ENCODE peak calls at places on chromosomes 12 and 14, in four cellular contexts. P, F, W and Z are unnamed samples.

GRCh38 chr12:122395319-122395718 is 27.1 kb downstream of the CLIP1 start:
- DNase-seq in P (no peak), F (peak; percentile 83), W (no peak), Z (no peak)

GRCh38 chr14:71690478-71690877 is 241.8 kb upstream of the RGS6 start:
- DNase-seq in P (no peak), F (no peak), W (no peak), Z (no peak)

GRCh38 chr12:32440120-32440865 is 40.9 kb downstream of the FGD4 start:
- DNase-seq in P (no peak), F (no peak), W (no peak), Z (no peak)

GRCh38 chr12:75859868-75860267 is 171.7 kb downstream of the PHLDA1 start:
- DNase-seq in P (no peak), F (no peak), W (no peak), Z (no peak)

GRCh38 chr14:78075610-78076277 is 94.4 kb upstream of the NRXN3 start:
- DNase-seq in P (no peak), F (no peak), W (peak; percentile 46), Z (no peak)

GRCh38 chr12:55703288-55703687 is 4.4 kb downstream of the ITGA7 start:
- DNase-seq in P (peak; percentile 92), F (no peak), W (no peak), Z (peak; percentile 73)

GRCh38 chr12:70367268-70368141 is 1.4 kb downstream of the KCNMB4 start:
- DNase-seq in P (no peak), F (peak; percentile 5), W (no peak), Z (no peak)

GRCh38 chr14:73209943-73210342 is 27.4 kb upstream of the PAPLN start:
- DNase-seq in P (no peak), F (peak; percentile 71), W (no peak), Z (no peak)

GRCh38 chr12:64010069-64010686 is 165.7 kb downstream of the SRGAP1 start:
- DNase-seq in P (no peak), F (peak; percentile 94), W (no peak), Z (no peak)

GRCh38 chr12:100554608-100555077 is 18.8 kb upstream of the GAS2L3 start:
- DNase-seq in P (no peak), F (peak; percentile 77), W (peak; percentile 86), Z (peak; percentile 43)

GRCh38 chr12:52542785-52543318 is 10.1 kb downstream of the KRT71 start:
- DNase-seq in P (no peak), F (no peak), W (no peak), Z (no peak)

GRCh38 chr12:116882742-116883141 is 1.5 kb upstream of the HRK start:
- DNase-seq in P (no peak), F (no peak), W (no peak), Z (no peak)

GRCh38 chr12:27821259-27821973 is 41.4 kb upstream of the MANSC4 start:
- DNase-seq in P (no peak), F (peak; percentile 76), W (peak; percentile 88), Z (peak; percentile 16)

GRCh38 chr12:125140918-125141573 is 75.8 kb downstream of the AACS start:
- DNase-seq in P (no peak), F (peak; percentile 78), W (no peak), Z (no peak)

GRCh38 chr12:114616081-114616480 is 67.9 kb downstream of the TBX3 start:
- DNase-seq in P (no peak), F (no peak), W (no peak), Z (no peak)

GRCh38 chr12:57031228-57031670 is 14.9 kb upstream of the TAC3 start:
- DNase-seq in P (peak; percentile 14), F (no peak), W (no peak), Z (no peak)

GRCh38 chr14:68692216-68692615 is 100.7 kb downstream of the ZFP36L1 start:
- DNase-seq in P (peak; percentile 63), F (no peak), W (no peak), Z (no peak)

GRCh38 chr14:67526676-67527459 is 6.2 kb upstream of the PLEKHH1 start:
- DNase-seq in P (no peak), F (peak; percentile 16), W (peak; percentile 45), Z (no peak)

GRCh38 chr12:120538281-120539156 is 4.4 kb downstream of the RNF10 start:
- DNase-seq in P (peak; percentile 84), F (peak; percentile 77), W (no peak), Z (peak; percentile 87)

GRCh38 chr12:120532701-120533238 is 1.4 kb upstream of the RNF10 start:
- DNase-seq in P (no peak), F (no peak), W (no peak), Z (no peak)

GRCh38 chr12:120534703-120535655 is 823 bp downstream of the RNF10 start:
- DNase-seq in P (no peak), F (peak; percentile 88), W (no peak), Z (peak; percentile 50)

GRCh38 chr12:120536064-120536791 is 2.1 kb downstream of the RNF10 start:
- DNase-seq in P (peak; percentile 17), F (no peak), W (no peak), Z (no peak)

GRCh38 chr12:120534203-120534702 is at the start of gene RNF10:
- DNase-seq in P (peak; percentile 87), F (peak; percentile 62), W (peak; percentile 84), Z (peak; percentile 83)
- H3K4me1 ChIP-seq in P (peaks cover 55% of the 10 kb centered on the region), F (peaks cover 40% of the 10 kb centered on the region), W (peaks cover 55% of the 10 kb centered on the region), Z (peaks cover 40% of the 10 kb centered on the region)

DNA sequence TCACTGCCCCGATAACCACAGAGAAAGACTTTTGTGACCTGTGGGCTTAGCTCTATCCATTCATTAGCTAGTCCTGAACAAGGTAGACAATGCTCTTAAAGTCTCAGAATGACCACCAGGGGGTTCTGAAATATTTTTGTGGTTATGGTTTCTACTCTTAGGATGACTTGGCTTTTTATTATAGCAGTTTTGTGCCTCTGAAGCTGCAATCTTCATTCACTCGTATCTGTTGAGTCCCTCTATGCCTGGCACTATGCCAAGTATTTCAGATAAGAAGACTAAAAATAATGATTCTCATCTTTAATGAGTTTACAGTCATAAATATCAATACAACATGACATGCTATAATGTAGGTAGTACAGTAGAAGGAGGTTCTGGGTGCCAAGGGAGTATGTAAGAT is 130.8 kb upstream of the TRHDE start:
- DNase-seq in P (no peak), F (no peak), W (no peak), Z (no peak)
- TF ChIP-seq CTCF in P (no peak), F (peak; percentile 15), W (no peak), Z (no peak)

DNA sequence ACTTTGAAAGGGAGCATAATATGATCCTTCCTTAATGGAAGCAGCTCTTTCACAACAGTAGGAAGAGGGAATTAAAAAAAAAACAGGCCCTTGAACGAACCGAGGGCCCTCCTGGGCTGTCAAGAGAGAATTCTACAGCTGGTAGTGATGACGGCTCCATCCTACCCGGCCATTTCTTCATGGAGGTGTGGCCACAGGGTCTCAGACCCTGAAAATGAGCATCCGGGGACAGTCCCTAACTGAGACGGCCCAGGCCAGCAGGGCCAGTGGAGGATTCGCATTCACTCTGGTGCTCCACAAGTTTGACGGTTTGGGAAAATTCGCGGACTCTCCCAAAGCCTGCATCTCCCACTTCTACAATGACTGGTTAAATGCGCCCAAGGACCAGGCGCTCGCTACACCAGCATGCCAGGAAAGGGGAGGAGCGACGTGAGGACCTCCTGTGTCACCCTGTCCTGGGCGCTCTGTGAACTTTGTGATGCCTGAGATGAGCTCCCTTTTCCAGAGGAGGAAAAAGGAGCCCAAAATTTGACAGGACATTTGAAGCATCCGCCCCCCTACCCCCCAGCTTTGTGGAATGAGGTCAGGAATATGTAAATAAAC is 66.8 kb downstream of the BCL11B start:
- DNase-seq in P (no peak), F (no peak), W (no peak), Z (no peak)
- H3K36me3 ChIP-seq in P (no peaks in the 10 kb centered on the region), F (no peaks in the 10 kb centered on the region), W (no peaks in the 10 kb centered on the region), Z (no peaks in the 10 kb centered on the region)

DNA sequence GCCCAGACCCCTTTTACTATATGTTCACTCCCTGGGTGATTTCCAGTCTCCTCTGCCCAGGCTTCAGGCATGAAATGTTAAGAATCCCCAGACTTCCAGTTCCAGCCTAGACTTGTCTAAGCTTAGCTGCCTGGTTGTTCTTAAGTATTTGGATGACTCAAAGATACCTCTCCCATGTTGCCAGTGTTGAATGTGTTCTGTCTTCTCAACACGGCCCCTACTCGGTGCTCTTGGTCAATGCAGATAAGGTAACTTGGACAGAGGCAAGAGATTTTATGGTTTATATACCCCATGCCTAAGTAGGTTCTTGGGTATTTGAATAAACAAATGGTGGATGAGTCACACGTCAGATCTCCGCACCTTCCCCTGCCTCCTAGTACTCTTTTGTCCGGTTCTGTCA is 13.6 kb downstream of the PIWIL1 start:
- DNase-seq in P (no peak), F (no peak), W (no peak), Z (no peak)
- H3K4me1 ChIP-seq in P (no peaks in the 10 kb centered on the region), F (no peaks in the 10 kb centered on the region), W (no peaks in the 10 kb centered on the region), Z (no peaks in the 10 kb centered on the region)

GRCh38 chr12:131720921-131721320 is 10.0 kb downstream of the SFSWAP start:
- DNase-seq in P (no peak), F (peak; percentile 19), W (no peak), Z (no peak)

GRCh38 chr12:131724534-131724933 is 13.6 kb downstream of the SFSWAP start:
- DNase-seq in P (no peak), F (peak; percentile 29), W (no peak), Z (no peak)

GRCh38 chr12:131720241-131720640 is 9.4 kb downstream of the SFSWAP start:
- DNase-seq in P (no peak), F (no peak), W (no peak), Z (no peak)

GRCh38 chr12:131721548-131721947 is 10.7 kb downstream of the SFSWAP start:
- DNase-seq in P (no peak), F (peak; percentile 16), W (no peak), Z (no peak)

DNA sequence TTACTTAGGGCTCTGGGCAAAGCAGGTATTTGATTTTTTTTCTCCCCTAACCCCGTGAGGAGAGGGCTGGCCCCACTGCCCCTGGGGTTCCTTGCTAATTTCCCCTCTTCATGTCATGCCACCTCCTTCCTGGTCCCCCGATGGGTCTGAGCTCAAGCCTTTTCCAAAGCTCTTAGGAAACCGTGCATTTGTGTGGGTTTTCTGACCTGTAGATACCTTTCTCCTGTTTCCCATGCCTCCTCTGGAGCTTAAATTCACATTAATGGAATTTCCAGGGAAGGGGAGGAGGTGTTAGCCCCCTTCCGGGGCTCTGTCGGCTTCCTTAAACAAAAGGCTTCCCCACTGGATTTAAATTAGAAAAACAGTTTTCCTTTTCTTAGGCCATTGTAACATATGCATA is 12.6 kb downstream of the SFSWAP start:
- DNase-seq in P (no peak), F (no peak), W (no peak), Z (no peak)
- TF ChIP-seq CTCF in P (no peak), F (no peak), W (no peak), Z (no peak)

DNA sequence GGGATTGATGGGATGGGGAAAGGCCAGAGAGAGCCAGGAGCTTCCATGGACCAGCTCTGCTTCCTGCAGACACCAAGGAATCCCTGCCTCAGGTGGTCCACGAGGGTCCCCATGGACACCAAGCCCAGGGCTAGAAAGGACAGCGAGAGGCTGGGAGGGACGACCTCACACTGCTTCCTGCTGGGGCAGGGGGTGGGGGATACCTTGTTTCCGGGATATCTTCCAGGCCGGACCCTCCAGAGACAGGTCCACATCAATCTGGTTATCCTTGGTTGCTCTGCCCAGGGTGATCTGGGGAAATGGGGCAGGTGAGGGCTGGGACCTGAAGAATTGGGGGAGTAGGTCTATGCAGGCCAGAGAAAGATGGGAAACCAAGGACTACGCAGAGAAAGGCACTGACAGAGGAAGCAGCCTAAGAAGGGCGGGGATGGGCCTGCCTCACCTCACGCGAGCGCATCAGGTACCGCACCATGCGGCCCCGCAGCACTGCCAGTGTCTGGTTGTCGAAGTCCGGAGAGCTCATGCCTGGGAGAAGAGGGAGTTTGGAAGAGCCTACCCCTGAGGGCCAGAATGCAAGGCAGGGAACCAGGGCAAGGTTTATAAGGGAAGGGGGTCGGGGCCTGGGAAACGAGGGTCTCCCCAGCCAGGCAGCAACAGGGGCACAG is 8.8 kb downstream of the MCRS1 start:
- DNase-seq in P (no peak), F (no peak), W (no peak), Z (no peak)
- H3K36me3 ChIP-seq in P (peaks cover 38% of the 10 kb centered on the region), F (peaks cover 23% of the 10 kb centered on the region), W (peaks cover 17% of the 10 kb centered on the region), Z (peaks cover 84% of the 10 kb centered on the region)